ENCODE peak calls at places on chromosome 22, in six cellular contexts. X, W, I, V, U and P are unnamed samples.
A peak's percentile ranks its signal among the peaks of the same experiment; 100 is the strongest.

GRCh38 chr22:28052818-28053217 is 133.8 kb upstream of the PITPNB start:
- DNase-seq in X (no peak), U (no peak), W (peak; percentile 48), V (no peak), I (no peak), P (no peak)

GRCh38 chr22:38767313-38767712 is 11.5 kb upstream of the SUN2 start:
- DNase-seq in I (no peak), X (no peak), U (no peak), V (no peak), W (no peak), P (no peak)

GRCh38 chr22:25369133-25369532 is 149.7 kb downstream of the CRYBB2 start:
- DNase-seq in W (no peak), V (no peak), U (no peak), I (no peak), X (no peak), P (no peak)

GRCh38 chr22:27517361-27517760 is 284.2 kb downstream of the MN1 start:
- DNase-seq in U (no peak), W (no peak), V (no peak), I (no peak), X (no peak), P (no peak)

GRCh38 chr22:39556970-39557811 is 13.4 kb upstream of the CACNA1I start:
- DNase-seq in I (no peak), V (no peak), X (peak; percentile 7), U (no peak), W (peak; percentile 75), P (no peak)

GRCh38 chr22:27576815-27577564 is 224.6 kb downstream of the MN1 start:
- DNase-seq in W (no peak), X (peak; percentile 70), I (peak; percentile 80), U (peak; percentile 92), V (no peak), P (peak; percentile 74)

GRCh38 chr22:41828516-41828915 is 4.4 kb upstream of the SREBF2 start:
- DNase-seq in I (no peak), W (no peak), X (no peak), V (no peak), U (no peak), P (no peak)

GRCh38 chr22:44659140-44659539 is 42.9 kb upstream of the PRR5 start:
- DNase-seq in V (no peak), U (peak; percentile 11), X (no peak), I (peak; percentile 15), W (no peak), P (no peak)

GRCh38 chr22:40484906-40485660 is 114.7 kb downstream of the SGSM3 start:
- DNase-seq in V (no peak), I (no peak), X (peak; percentile 47), W (no peak), U (no peak), P (peak; percentile 71)

GRCh38 chr22:39734866-39735265 is 158.7 kb downstream of the ENTHD1 start:
- DNase-seq in V (no peak), X (no peak), I (no peak), W (no peak), U (no peak), P (no peak)

DNA sequence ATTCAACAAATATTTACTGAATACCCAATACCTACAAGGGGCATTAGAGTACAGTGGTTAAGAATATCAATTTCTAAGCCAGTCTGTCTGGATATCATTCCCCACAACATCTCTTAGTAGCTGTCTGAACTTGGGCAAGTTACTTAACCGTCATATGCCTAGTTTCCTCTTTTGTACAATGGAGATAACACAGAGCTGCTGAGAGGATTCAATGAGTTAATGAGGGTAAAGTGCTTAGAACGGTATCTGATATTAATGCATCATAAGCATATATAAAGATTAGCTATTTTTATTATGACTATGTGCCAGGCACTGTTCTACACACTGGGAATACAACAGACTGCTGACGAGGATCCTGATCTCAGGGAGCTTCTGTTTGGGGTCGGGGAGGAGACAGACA is 116.4 kb downstream of the APOL5 start:
- DNase-seq in U (no peak), X (no peak), W (no peak), V (no peak), I (no peak), P (no peak)
- H3K4me3 ChIP-seq in U (no peak overlapping the region), X (no peak overlapping the region), W (no peak overlapping the region), V (no peak overlapping the region), I (no peak overlapping the region), P (peak overlapping the region; percentile 64)

GRCh38 chr22:36455571-36456458 is 25.6 kb downstream of the TXN2 start:
- DNase-seq in V (no peak), U (no peak), W (no peak), X (no peak), I (no peak), P (no peak)

GRCh38 chr22:36452473-36453265 is 28.8 kb downstream of the TXN2 start:
- DNase-seq in I (no peak), X (no peak), W (no peak), U (no peak), V (peak; percentile 19), P (no peak)

GRCh38 chr22:36454916-36455570 is 26.4 kb downstream of the TXN2 start:
- DNase-seq in I (peak; percentile 94), V (peak; percentile 96), U (peak; percentile 62), X (peak; percentile 84), W (peak; percentile 99), P (peak; percentile 92)

GRCh38 chr22:36453266-36453607 is 28.2 kb downstream of the TXN2 start:
- DNase-seq in U (no peak), W (no peak), I (no peak), V (peak; percentile 53), X (no peak), P (no peak)

GRCh38 chr22:36453855-36454378 is 27.5 kb downstream of the TXN2 start:
- DNase-seq in X (no peak), I (no peak), V (peak; percentile 16), W (no peak), U (no peak), P (no peak)
- H3K4me3 ChIP-seq in X (no peak overlapping the region), I (no peak overlapping the region), V (no peak overlapping the region), W (no peak overlapping the region), U (no peak overlapping the region), P (no peak overlapping the region)

GRCh38 chr22:20526305-20526627 is 18.9 kb downstream of the MED15 start:
- DNase-seq in W (no peak), V (no peak), U (no peak), X (no peak), I (no peak), P (no peak)
- H3K4me3 ChIP-seq in W (no peak overlapping the region), V (no peak overlapping the region), U (no peak overlapping the region), X (no peak overlapping the region), I (no peak overlapping the region), P (no peak overlapping the region)

GRCh38 chr22:30606455-30607299 is at the start of gene TCN2:
- DNase-seq in W (peak; percentile 96), V (no peak), I (peak; percentile 93), U (peak; percentile 68), X (peak; percentile 77), P (peak; percentile 86)
- H3K4me3 ChIP-seq in W (peak within 1 kb of the TSS; percentile 58), V (peak within 1 kb of the TSS; percentile 22), I (peak within 1 kb of the TSS; percentile 51), U (peak within 1 kb of the TSS; percentile 68), X (peak within 1 kb of the TSS; percentile 56), P (peak within 1 kb of the TSS; percentile 67)